ENCODE peak calls at places on chromosomes 1 and 21, in five cellular contexts. E is tibial artery, Y is fibroblast of mammary gland, D is Calu3, R is tibial nerve. P is an unnamed sample.

GRCh38 chr1:3333903-3334302 is 120.6 kb upstream of the ARHGEF16 start:
- DNase-seq in E (peak), Y (no peak), R (no peak), D (no peak), P (no peak)

GRCh38 chr1:225774276-225775147 is 3.1 kb upstream of the SRP9 start:
- DNase-seq in E (no peak), Y (no peak), R (no peak), D (no peak), P (no peak)

GRCh38 chr1:10761503-10762152 is 34.8 kb downstream of the CASZ1 start:
- DNase-seq in Y (no peak), R (no peak), E (no peak), D (peak), P (no peak)

GRCh38 chr1:54774820-54775498 is 10.6 kb upstream of the PARS2 start:
- DNase-seq in R (no peak), Y (peak), D (no peak), E (no peak), P (no peak)

GRCh38 chr21:33860332-33860879 is 55.2 kb downstream of the ATP5PO start:
- DNase-seq in D (no peak), R (no peak), E (no peak), Y (no peak), P (no peak)

GRCh38 chr1:68470388-68470970 is 20.7 kb upstream of the RPE65 start:
- DNase-seq in Y (peak), R (no peak), E (no peak), D (peak), P (no peak)

GRCh38 chr1:22132517-22133235 is 10.2 kb downstream of the WNT4 start:
- DNase-seq in D (peak), Y (peak), R (no peak), E (no peak), P (no peak)

GRCh38 chr1:10942542-10942912 is 69.9 kb upstream of the TARDBP start:
- DNase-seq in E (no peak), Y (no peak), R (no peak), D (no peak), P (no peak)

GRCh38 chr21:42019706-42020105 is 9.5 kb upstream of the ZBTB21 start:
- DNase-seq in E (peak), R (no peak), D (no peak), Y (no peak), P (no peak)

GRCh38 chr1:114238066-114238465 is 84.4 kb upstream of the SYT6 start:
- DNase-seq in Y (no peak), R (no peak), E (no peak), D (no peak), P (no peak)

GRCh38 chr1:94358630-94359599 is 59.3 kb upstream of the ABCD3 start:
- DNase-seq in D (no peak), Y (no peak), E (no peak), R (no peak), P (no peak)

GRCh38 chr1:9996624-9997582 is at the start of gene RBP7:
- DNase-seq in E (peak), D (peak), R (no peak), Y (no peak), P (peak)

GRCh38 chr21:42847726-42848125 is 31.6 kb downstream of the WDR4 start:
- DNase-seq in E (peak), D (no peak), R (no peak), Y (no peak), P (no peak)

GRCh38 chr1:47104816-47105215 is 32.4 kb upstream of the CYP4A22 start:
- DNase-seq in E (no peak), D (peak), Y (no peak), R (no peak), P (no peak)

GRCh38 chr1:160007577-160008200 is 24.1 kb downstream of the PIGM start:
- DNase-seq in D (no peak), E (no peak), Y (peak), R (no peak), P (no peak)

GRCh38 chr1:42765271-42765670 is 1.6 kb downstream of the P3H1 start:
- DNase-seq in R (no peak), Y (no peak), D (no peak), E (no peak), P (no peak)

GRCh38 chr1:110047463-110047862 is 13.0 kb downstream of the STRIP1 start:
- DNase-seq in D (no peak), R (no peak), E (no peak), Y (no peak), P (no peak)

GRCh38 chr1:157137051-157137772 is 983 bp downstream of the ETV3 start:
- DNase-seq in E (no peak), R (no peak), Y (peak), D (peak), P (peak)

GRCh38 chr1:30287976-30288375 is 435.4 kb downstream of the MATN1 start:
- DNase-seq in Y (no peak), D (no peak), R (no peak), E (peak), P (no peak)

GRCh38 chr1:63615809-63616420 is 22.7 kb downstream of the PGM1 start:
- DNase-seq in R (peak), Y (peak), E (no peak), D (peak), P (no peak)

GRCh38 chr1:206864939-206865671 is at the start of gene IL20:
- DNase-seq in Y (peak), D (peak), R (peak), E (peak), P (peak)

GRCh38 chr21:14491269-14491681 is 54.8 kb downstream of the SAMSN1 start:
- DNase-seq in R (no peak), D (no peak), E (no peak), Y (no peak), P (no peak)

GRCh38 chr1:23878668-23879067 is 10.6 kb upstream of the FUCA1 start:
- DNase-seq in D (no peak), E (no peak), Y (no peak), R (no peak), P (no peak)

GRCh38 chr1:83934550-83934949 is 64.4 kb downstream of the TTLL7 start:
- DNase-seq in R (no peak), D (no peak), Y (no peak), E (no peak), P (no peak)

GRCh38 chr1:98854137-98854536 is 150.5 kb downstream of the PLPPR5 start:
- DNase-seq in R (no peak), E (no peak), D (no peak), Y (no peak), P (no peak)

GRCh38 chr21:17613242-17613676 is 558 bp upstream of the BTG3 start:
- DNase-seq in D (peak), E (peak), R (peak), Y (peak), P (no peak)

GRCh38 chr1:211648336-211648735 is 27.1 kb downstream of the NEK2 start:
- DNase-seq in Y (peak), R (no peak), E (no peak), D (peak), P (no peak)

GRCh38 chr1:13950637-13951036 is 250.6 kb downstream of the PRDM2 start:
- DNase-seq in R (no peak), Y (no peak), D (no peak), E (no peak), P (no peak)
- TF ChIP-seq CTCF in R (no peak), Y (peak), D (no peak), E (no peak), P (peak)

GRCh38 chr1:2210786-2211185 is 16.2 kb upstream of the FAAP20 start:
- DNase-seq in R (no peak), Y (no peak), E (peak), D (no peak), P (no peak)

GRCh38 chr1:2209400-2210083 is 15.0 kb upstream of the FAAP20 start:
- DNase-seq in Y (no peak), D (no peak), E (peak), R (no peak), P (no peak)

GRCh38 chr1:2210084-2210653 is 15.6 kb upstream of the FAAP20 start:
- DNase-seq in D (no peak), R (no peak), E (peak), Y (no peak), P (no peak)

GRCh38 chr1:2206813-2207488 is 12.4 kb upstream of the FAAP20 start:
- DNase-seq in D (no peak), R (no peak), Y (peak), E (peak), P (no peak)

DNA sequence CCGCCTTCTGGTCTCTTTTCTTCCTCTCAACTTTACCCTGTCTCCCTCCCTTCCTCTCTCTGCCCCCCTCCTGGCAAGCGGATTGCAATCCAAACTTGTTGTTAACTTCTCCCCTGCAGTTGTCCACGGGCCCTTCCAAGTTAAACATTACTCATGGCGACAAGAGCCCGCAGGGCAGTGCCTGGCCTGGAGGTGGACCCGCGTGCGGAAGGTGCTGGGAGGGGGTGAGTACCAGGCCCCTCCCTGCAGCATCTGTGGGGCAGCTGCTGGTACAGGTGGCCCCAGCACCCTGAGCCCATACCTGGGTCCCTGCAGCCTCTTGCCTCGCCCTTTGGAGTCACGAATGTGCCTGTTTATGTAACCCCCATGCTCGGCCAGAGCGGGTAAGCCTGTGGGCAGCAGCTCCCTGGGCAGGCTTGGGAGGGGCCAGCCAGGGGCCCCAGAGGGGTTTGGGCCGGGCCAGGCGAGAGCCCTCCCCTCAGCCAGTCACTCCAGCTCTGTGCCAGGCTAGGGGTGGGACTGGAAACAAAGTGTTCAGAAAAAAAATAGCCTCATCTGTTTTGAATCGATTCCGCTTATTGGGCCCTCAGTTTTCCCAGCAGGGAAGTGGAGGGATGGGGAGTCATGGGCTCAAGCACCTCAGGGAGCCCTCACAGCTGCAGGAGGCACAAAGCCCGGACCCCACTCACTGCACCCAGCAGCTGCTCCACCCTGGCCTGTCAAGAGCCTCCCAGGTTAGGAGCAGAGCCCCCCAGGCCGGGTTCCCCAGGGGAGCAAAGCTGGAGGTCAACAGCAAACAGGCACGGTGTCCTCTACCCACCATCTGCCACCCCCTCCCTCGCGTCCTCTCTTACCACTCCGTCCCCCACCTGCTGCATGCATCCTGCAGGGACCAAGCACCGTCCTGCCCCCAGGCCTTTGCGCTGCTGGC is 14.0 kb upstream of the FAAP20 start:
- DNase-seq in R (no peak), Y (peak), E (peak), D (peak), P (no peak)
- TF ChIP-seq CTCF in R (no peak), Y (no peak), E (peak), D (no peak), P (no peak)

GRCh38 chr1:230104395-230105244 is 37.6 kb downstream of the GALNT2 start:
- DNase-seq in D (peak), E (peak), R (peak), Y (peak), P (peak)
- TF ChIP-seq CTCF in D (no peak), E (peak), R (no peak), Y (no peak), P (no peak)

GRCh38 chr21:19340954-19341353 is 937.4 kb upstream of the TMPRSS15 start:
- DNase-seq in D (no peak), E (no peak), Y (no peak), R (no peak), P (no peak)

GRCh38 chr21:19343711-19344110 is 940.1 kb upstream of the TMPRSS15 start:
- DNase-seq in D (no peak), E (no peak), R (no peak), Y (no peak), P (no peak)

DNA sequence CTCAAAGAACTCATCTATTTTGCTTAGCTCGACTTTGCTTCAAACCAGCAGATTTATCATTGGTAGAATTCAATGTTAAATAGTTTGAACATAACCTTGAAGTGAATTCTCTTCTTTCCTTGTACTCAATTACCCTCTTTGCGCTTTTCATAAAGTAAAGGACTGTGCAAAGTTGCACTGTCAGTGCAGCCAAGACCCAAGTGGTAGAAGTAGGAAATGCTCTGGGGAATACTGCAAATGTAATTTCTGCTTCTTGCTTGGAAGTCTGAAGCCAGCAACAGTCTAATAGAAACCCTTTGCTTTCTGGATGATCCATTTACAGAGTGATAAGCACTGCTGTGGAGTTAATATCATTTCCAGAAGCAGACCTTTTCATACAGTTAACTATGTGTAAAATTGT is 936.7 kb upstream of the TMPRSS15 start:
- DNase-seq in R (no peak), E (no peak), Y (no peak), D (no peak), P (no peak)
- TF ChIP-seq CTCF in R (no peak), E (no peak), Y (no peak), D (no peak), P (no peak)

GRCh38 chr21:31630062-31630711 is 29.3 kb upstream of the SOD1 start:
- DNase-seq in D (peak), R (no peak), Y (peak), E (no peak), P (no peak)
- TF ChIP-seq CTCF in D (no peak), R (no peak), Y (no peak), E (no peak), P (no peak)

GRCh38 chr1:111756124-111756513 is 418 bp downstream of the DDX20 start:
- DNase-seq in E (no peak), R (no peak), Y (no peak), D (no peak), P (no peak)

GRCh38 chr1:111761717-111762116 is 6.0 kb downstream of the DDX20 start:
- DNase-seq in E (no peak), Y (no peak), R (no peak), D (no peak), P (no peak)

GRCh38 chr1:111755321-111756123 is at the start of gene DDX20:
- DNase-seq in D (peak), Y (peak), R (peak), E (peak), P (peak)

GRCh38 chr1:111754964-111755320 is 759 bp upstream of the DDX20 start:
- DNase-seq in R (no peak), Y (peak), E (no peak), D (peak), P (no peak)

DNA sequence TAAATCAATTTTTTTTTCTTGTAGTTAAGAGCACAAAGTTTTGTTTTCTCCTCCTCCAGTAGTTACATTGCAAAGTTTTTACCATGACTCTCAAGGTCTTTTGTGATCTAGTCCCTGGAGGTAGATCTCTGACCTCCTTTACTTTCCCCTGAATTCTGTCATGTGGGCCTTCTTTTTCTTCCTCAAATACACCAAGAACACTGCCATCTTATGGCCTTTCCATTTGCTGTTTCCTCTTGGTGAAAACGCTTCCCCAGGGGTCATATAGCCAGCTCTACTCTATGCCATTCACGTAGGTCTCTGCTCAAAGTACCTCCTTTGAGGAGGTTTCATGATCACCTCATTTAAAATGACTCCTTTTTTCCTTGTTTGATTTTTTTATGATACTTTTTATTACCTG is 2.7 kb downstream of the DDX20 start:
- DNase-seq in D (no peak), Y (no peak), R (no peak), E (no peak), P (no peak)
- TF ChIP-seq CTCF in D (no peak), Y (peak), R (no peak), E (no peak), P (no peak)

GRCh38 chr1:181504294-181505115 is 21.2 kb downstream of the CACNA1E start:
- DNase-seq in Y (peak), E (no peak), D (peak), R (no peak), P (no peak)
- TF ChIP-seq CTCF in Y (peak), E (no peak), D (peak), R (no peak), P (peak)

P was measured in CD14-positive monocyte.